ENCODE peak calls at places on chromosomes 11 and 22, in six cellular contexts. T, I, R, Y, F and P are unnamed samples.

GRCh38 chr11:100932474-100933100 is 197.0 kb downstream of the PGR start:
- DNase-seq in F (no peak), R (no peak), T (peak; percentile 41), I (peak; percentile 26), Y (no peak), P (no peak)

GRCh38 chr11:35390737-35391682 is 28.3 kb downstream of the SLC1A2 start:
- DNase-seq in F (no peak), R (no peak), T (no peak), Y (no peak), I (no peak), P (peak; percentile 59)

GRCh38 chr22:47788461-47788860 is 1026.0 kb downstream of the TBC1D22A start:
- DNase-seq in T (no peak), R (peak; percentile 66), F (no peak), I (no peak), Y (no peak), P (no peak)

GRCh38 chr11:18726040-18726439 is at the start of gene IGSF22:
- DNase-seq in T (no peak), I (no peak), R (no peak), Y (no peak), F (no peak), P (no peak)

GRCh38 chr11:85941380-85941973 is 86.3 kb downstream of the CCDC83 start:
- DNase-seq in T (peak; percentile 71), Y (no peak), R (no peak), I (no peak), F (peak; percentile 66), P (peak; percentile 39)

GRCh38 chr11:12822623-12823022 is 148.4 kb downstream of the TEAD1 start:
- DNase-seq in Y (no peak), F (no peak), I (no peak), R (no peak), T (no peak), P (no peak)

GRCh38 chr22:42644422-42645340 is 4.3 kb upstream of the ATP5MGL start:
- DNase-seq in I (no peak), F (peak; percentile 57), T (peak; percentile 75), R (no peak), Y (peak; percentile 67), P (no peak)

GRCh38 chr11:45045692-45046471 is 95.2 kb upstream of the TP53I11 start:
- DNase-seq in T (peak; percentile 34), F (peak; percentile 70), I (peak; percentile 6), R (no peak), Y (peak; percentile 50), P (no peak)

GRCh38 chr22:41699264-41700104 is at the start of gene MEI1:
- DNase-seq in R (no peak), Y (peak; percentile 87), T (peak; percentile 80), F (peak; percentile 58), I (no peak), P (peak; percentile 87)

GRCh38 chr22:32480238-32480637 is 5.6 kb downstream of the FBXO7 start:
- DNase-seq in I (no peak), Y (no peak), R (peak; percentile 39), T (no peak), F (no peak), P (no peak)

GRCh38 chr11:326592-326841 is 5.9 kb upstream of the IFITM3 start:
- DNase-seq in R (no peak), I (no peak), Y (no peak), T (no peak), F (no peak), P (no peak)

GRCh38 chr11:27213232-27213660 is 149.8 kb downstream of the CCDC34 start:
- DNase-seq in Y (no peak), T (peak; percentile 48), F (no peak), I (no peak), R (no peak), P (peak; percentile 13)

GRCh38 chr11:125341676-125342075 is 154.4 kb downstream of the FEZ1 start:
- DNase-seq in F (no peak), I (no peak), T (no peak), R (no peak), Y (no peak), P (no peak)

GRCh38 chr11:61700221-61700620 is 20.0 kb downstream of the DAGLA start:
- DNase-seq in I (peak; percentile 38), Y (no peak), T (no peak), F (no peak), R (no peak), P (peak; percentile 91)

GRCh38 chr22:46752286-46752685 is 10.2 kb upstream of the TBC1D22A start:
- DNase-seq in R (no peak), T (no peak), Y (no peak), F (no peak), I (no peak), P (no peak)

GRCh38 chr11:9060700-9061111 is 30.7 kb downstream of the SCUBE2 start:
- DNase-seq in R (no peak), I (no peak), F (no peak), T (no peak), Y (no peak), P (no peak)

GRCh38 chr11:117950320-117950719 is 21.1 kb upstream of the TMPRSS13 start:
- DNase-seq in Y (no peak), T (no peak), F (no peak), I (no peak), R (peak; percentile 87), P (no peak)

GRCh38 chr11:62792193-62792575 is 378 bp upstream of the TMEM223 start:
- DNase-seq in T (no peak), Y (peak; percentile 45), F (no peak), R (no peak), I (no peak), P (peak; percentile 33)

GRCh38 chr11:73314121-73314948 is 6.3 kb downstream of the ARHGEF17 start:
- DNase-seq in Y (peak; percentile 49), I (no peak), F (no peak), R (no peak), T (no peak), P (no peak)

GRCh38 chr11:2928605-2929510 is at the start of gene PHLDA2:
- DNase-seq in R (no peak), I (peak; percentile 41), F (no peak), T (peak; percentile 59), Y (peak; percentile 44), P (peak; percentile 73)

GRCh38 chr11:113345978-113346377 is 31.6 kb downstream of the TTC12 start:
- DNase-seq in R (peak; percentile 47), T (no peak), F (no peak), Y (no peak), I (no peak), P (no peak)

GRCh38 chr11:134047586-134047999 is 21.3 kb upstream of the JAM3 start:
- DNase-seq in I (no peak), Y (peak; percentile 81), F (peak; percentile 66), R (peak; percentile 97), T (no peak), P (peak; percentile 67)

GRCh38 chr11:10272132-10272531 is 21.9 kb downstream of the SBF2 start:
- DNase-seq in F (no peak), T (no peak), R (no peak), I (no peak), Y (no peak), P (no peak)

GRCh38 chr11:57566035-57566504 is 1.4 kb downstream of the UBE2L6 start:
- DNase-seq in F (peak; percentile 39), I (no peak), R (no peak), T (peak; percentile 53), Y (no peak), P (peak; percentile 49)

GRCh38 chr11:113417428-113417827 is 29.8 kb downstream of the ANKK1 start:
- DNase-seq in R (no peak), Y (no peak), I (no peak), T (no peak), F (no peak), P (no peak)

GRCh38 chr22:46508391-46508999 is 28.9 kb downstream of the CELSR1 start:
- DNase-seq in T (no peak), I (no peak), F (no peak), Y (no peak), R (no peak), P (no peak)

GRCh38 chr11:107682182-107682971 is 29.5 kb downstream of the SLN start:
- DNase-seq in R (peak; percentile 50), F (no peak), T (no peak), Y (no peak), I (no peak), P (no peak)

GRCh38 chr11:111561801-111562325 is 21.3 kb downstream of the LAYN start:
- DNase-seq in Y (no peak), R (no peak), F (no peak), T (no peak), I (no peak), P (no peak)

GRCh38 chr11:73334244-73335203 is 26.4 kb downstream of the ARHGEF17 start:
- DNase-seq in I (peak; percentile 15), F (peak; percentile 71), T (peak; percentile 93), Y (peak; percentile 87), R (no peak), P (peak; percentile 63)

GRCh38 chr11:116072776-116073175 is 568.6 kb upstream of the CADM1 start:
- DNase-seq in T (no peak), I (no peak), R (no peak), Y (no peak), F (no peak), P (no peak)
- TF ChIP-seq CTCF in T (no peak), I (peak; percentile 18), R (no peak), Y (no peak), F (no peak), P (no peak)

DNA sequence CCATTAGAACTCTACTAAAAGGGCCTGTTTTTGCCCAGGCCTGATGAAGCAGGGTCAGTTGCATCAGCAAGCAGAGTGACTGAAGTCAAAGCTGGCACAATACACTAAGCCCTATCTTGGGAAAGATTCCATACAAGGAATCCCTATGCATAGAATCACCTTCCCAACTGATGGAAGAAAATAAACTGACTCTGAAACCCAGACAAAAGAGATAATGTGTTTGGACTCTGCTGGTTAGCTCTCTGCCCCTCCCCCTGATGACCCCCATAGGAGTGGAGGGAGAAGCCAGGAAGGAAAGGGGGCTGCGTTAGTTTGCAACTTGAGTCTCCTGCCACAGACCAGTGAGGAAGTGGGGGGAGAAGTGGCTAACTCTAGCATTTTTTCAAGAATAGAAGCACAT is 32.9 kb downstream of the GALNT18 start:
- DNase-seq in I (no peak), Y (no peak), F (no peak), R (peak; percentile 80), T (no peak), P (no peak)
- H3K4me1 ChIP-seq in I (peaks cover 18% of the 10 kb centered on the region), Y (peaks cover 81% of the 10 kb centered on the region), F (no peaks in the 10 kb centered on the region), R (peaks cover 52% of the 10 kb centered on the region), T (no peaks in the 10 kb centered on the region), P (no peaks in the 10 kb centered on the region)

GRCh38 chr11:71937826-71938225 is 9.0 kb downstream of the RNF121 start:
- DNase-seq in T (peak; percentile 54), I (no peak), Y (no peak), R (no peak), F (no peak), P (no peak)
- H3K36me3 ChIP-seq in T (no peaks in the 10 kb centered on the region), I (no peaks in the 10 kb centered on the region), Y (no peaks in the 10 kb centered on the region), R (no peaks in the 10 kb centered on the region), F (no peaks in the 10 kb centered on the region), P (no peaks in the 10 kb centered on the region)

GRCh38 chr22:26942301-26942927 is 285.0 kb downstream of the MIAT start:
- DNase-seq in F (no peak), R (no peak), I (no peak), T (no peak), Y (no peak), P (no peak)

GRCh38 chr22:26939466-26939865 is 282.1 kb downstream of the MIAT start:
- DNase-seq in F (no peak), T (no peak), Y (no peak), R (no peak), I (no peak), P (no peak)

DNA sequence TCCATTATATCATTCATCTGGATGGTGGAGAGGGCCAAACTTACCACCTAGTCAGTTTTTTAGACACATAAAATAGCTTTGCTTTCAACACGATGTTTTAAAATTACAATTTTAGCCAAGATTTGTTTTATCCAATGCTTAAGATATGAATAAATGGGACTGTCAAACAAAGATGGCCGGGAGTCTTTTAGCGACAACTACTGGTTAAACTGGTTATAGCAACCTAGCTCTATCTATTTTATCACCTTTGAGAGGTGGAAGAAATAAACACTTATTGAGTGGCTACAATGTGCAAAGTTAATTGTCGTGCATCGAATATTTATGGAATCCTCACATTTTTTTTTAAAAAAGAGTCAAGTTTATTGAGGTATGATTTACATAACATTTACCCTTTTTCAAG is 279.8 kb downstream of the MIAT start:
- DNase-seq in F (no peak), T (no peak), I (no peak), Y (no peak), R (no peak), P (no peak)
- TF ChIP-seq CTCF in F (no peak), T (no peak), I (peak; percentile 51), Y (no peak), R (no peak), P (no peak)